ENCODE peak calls at places on chromosomes 1 and 21, in ten cellular contexts. Y is DND-41, T is OCI-LY7, H is heart left ventricle, P is left ventricle myocardium inferior, A is neural progenitor cell, K is psoas muscle, D is H9, Z is H1, S is prostate gland. N is an unnamed sample.

GRCh38 chr21:39913651-39914145 is 46.5 kb downstream of the PCP4 start:
- DNase-seq in Y (no peak), T (no peak), H (no peak), P (no peak), A (no peak), K (no peak), D (no peak), Z (no peak), S (no peak), N (no peak)

GRCh38 chr1:207239874-207240273 is 81.6 kb upstream of the CD55 start:
- DNase-seq in Y (no peak), T (no peak), H (no peak), P (no peak), A (no peak), K (no peak), D (no peak), Z (no peak), S (no peak), N (peak; percentile 52)

GRCh38 chr1:15313012-15313411 is 66.0 kb downstream of the FHAD1 start:
- DNase-seq in Y (no peak), T (no peak), H (no peak), P (no peak), A (no peak), K (no peak), D (no peak), Z (no peak), S (no peak), N (no peak)

GRCh38 chr1:6869002-6869380 is 83.7 kb downstream of the CAMTA1 start:
- DNase-seq in Y (no peak), T (no peak), H (no peak), P (no peak), A (peak; percentile 23), K (no peak), D (no peak), Z (no peak), S (no peak), N (no peak)

GRCh38 chr1:156508205-156508954 is 7.8 kb upstream of the MEF2D start:
- DNase-seq in Y (no peak), T (no peak), H (peak; percentile 90), P (peak; percentile 80), A (no peak), K (peak; percentile 90), D (no peak), Z (no peak), S (no peak), N (no peak)

GRCh38 chr1:246497331-246497915 is 9.7 kb downstream of the SMYD3 start:
- DNase-seq in Y (no peak), T (peak; percentile 83), H (no peak), P (no peak), A (peak; percentile 66), K (no peak), D (no peak), Z (no peak), S (peak; percentile 37), N (no peak)

GRCh38 chr1:160858127-160858909 is 4.4 kb downstream of the CD244 start:
- DNase-seq in Y (no peak), T (no peak), H (peak; percentile 65), P (peak; percentile 29), A (no peak), K (no peak), D (no peak), Z (no peak), S (no peak), N (no peak)

GRCh38 chr1:87957331-87957730 is 628.7 kb downstream of the LMO4 start:
- DNase-seq in Y (no peak), T (no peak), H (no peak), P (no peak), A (no peak), K (no peak), D (no peak), Z (no peak), S (no peak), N (no peak)

GRCh38 chr1:200379431-200379755 is 30.4 kb downstream of the ZNF281 start:
- DNase-seq in Y (no peak), T (no peak), H (no peak), P (no peak), A (no peak), K (no peak), D (no peak), Z (no peak), S (no peak), N (peak; percentile 97)

GRCh38 chr1:147273409-147274307 is 31.2 kb downstream of the CHD1L start:
- DNase-seq in Y (peak; percentile 38), T (peak; percentile 69), H (no peak), P (no peak), A (peak; percentile 68), K (no peak), D (no peak), Z (no peak), S (peak; percentile 16), N (peak; percentile 67)

GRCh38 chr21:43269461-43269860 is 100.7 kb downstream of the CRYAA start:
- DNase-seq in Y (peak; percentile 44), T (peak; percentile 54), H (peak; percentile 8), P (peak; percentile 6), A (peak; percentile 42), K (peak; percentile 7), D (peak; percentile 69), Z (peak; percentile 73), S (no peak), N (no peak)

GRCh38 chr1:209808059-209808494 is 2.1 kb upstream of the IRF6 start:
- DNase-seq in Y (no peak), T (no peak), H (peak; percentile 85), P (peak; percentile 57), A (no peak), K (peak; percentile 26), D (no peak), Z (no peak), S (no peak), N (peak; percentile 98)

GRCh38 chr1:115409853-115410150 is 71.8 kb upstream of the NGF start:
- DNase-seq in Y (no peak), T (no peak), H (no peak), P (no peak), A (no peak), K (no peak), D (no peak), Z (no peak), S (no peak), N (no peak)

GRCh38 chr1:227950735-227951224 is 3.0 kb upstream of the WNT9A start:
- DNase-seq in Y (no peak), T (no peak), H (no peak), P (no peak), A (no peak), K (no peak), D (no peak), Z (no peak), S (no peak), N (no peak)

GRCh38 chr1:31576201-31576669 is at the start of gene TINAGL1:
- DNase-seq in Y (no peak), T (no peak), H (peak; percentile 81), P (peak; percentile 80), A (peak; percentile 52), K (no peak), D (peak; percentile 88), Z (peak; percentile 83), S (peak; percentile 85), N (peak; percentile 90)

GRCh38 chr1:16081636-16082035 is 8.2 kb upstream of the FAM131C start:
- DNase-seq in Y (no peak), T (no peak), H (no peak), P (no peak), A (no peak), K (no peak), D (no peak), Z (no peak), S (no peak), N (no peak)

DNA sequence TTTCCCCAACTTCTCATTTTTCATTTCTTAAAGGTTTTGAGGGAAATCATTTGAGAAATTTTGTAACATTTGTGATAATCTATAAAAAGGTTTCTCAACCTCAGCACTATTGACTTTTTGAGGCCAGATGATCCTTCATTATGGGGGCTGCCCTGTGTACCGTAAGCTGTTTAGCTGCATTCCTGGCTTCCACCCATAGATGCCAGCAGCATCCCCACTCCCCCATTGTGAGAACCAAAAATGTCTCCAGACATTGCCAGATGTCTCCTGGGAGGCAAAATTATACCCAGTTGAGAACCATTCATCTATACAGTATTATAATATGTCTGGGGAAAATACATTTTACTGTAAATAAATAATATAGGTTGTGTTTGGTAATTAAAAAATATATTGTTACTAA is 146.0 kb downstream of the PBX1 start:
- DNase-seq in Y (no peak), T (no peak), H (no peak), P (no peak), A (peak; percentile 60), K (no peak), D (no peak), Z (no peak), S (no peak), N (no peak)
- TF ChIP-seq CTCF in Y (peak; percentile 17), T (peak; percentile 34), H (no peak), P (no peak), A (peak; percentile 54), K (no peak), D (peak; percentile 61), Z (no peak), S (no peak), N (peak; percentile 33)

DNA sequence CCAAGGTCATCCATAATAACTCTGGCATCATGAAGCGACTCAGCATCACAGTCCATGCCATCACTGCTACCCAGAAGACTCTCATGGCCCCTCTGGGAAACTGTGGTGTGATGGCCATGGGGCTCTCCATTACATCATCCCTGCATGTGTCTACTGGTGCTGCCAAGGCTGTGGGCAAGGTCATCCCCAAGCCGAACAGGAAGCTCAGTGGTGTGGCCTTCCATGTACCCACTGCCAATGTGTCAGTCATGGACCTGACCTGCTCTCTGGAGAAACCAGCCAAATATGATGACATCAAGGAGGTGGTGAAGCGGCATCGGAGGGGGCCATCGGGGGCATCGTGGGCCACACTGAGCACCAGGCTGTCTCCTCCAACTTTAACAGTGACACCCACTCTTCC is 65.1 kb upstream of the ARHGAP29 start:
- DNase-seq in Y (no peak), T (no peak), H (no peak), P (no peak), A (no peak), K (no peak), D (no peak), Z (no peak), S (no peak), N (no peak)
- H3K4me1 ChIP-seq in Y (no peaks in the 10 kb centered on the region), T (no peaks in the 10 kb centered on the region), H (peaks cover 2% of the 10 kb centered on the region), P (peaks cover 62% of the 10 kb centered on the region), A (no peaks in the 10 kb centered on the region), K (peaks cover 28% of the 10 kb centered on the region), D (peaks cover 2% of the 10 kb centered on the region), Z (no peaks in the 10 kb centered on the region), S (no peaks in the 10 kb centered on the region), N (peaks cover 49% of the 10 kb centered on the region)

DNA sequence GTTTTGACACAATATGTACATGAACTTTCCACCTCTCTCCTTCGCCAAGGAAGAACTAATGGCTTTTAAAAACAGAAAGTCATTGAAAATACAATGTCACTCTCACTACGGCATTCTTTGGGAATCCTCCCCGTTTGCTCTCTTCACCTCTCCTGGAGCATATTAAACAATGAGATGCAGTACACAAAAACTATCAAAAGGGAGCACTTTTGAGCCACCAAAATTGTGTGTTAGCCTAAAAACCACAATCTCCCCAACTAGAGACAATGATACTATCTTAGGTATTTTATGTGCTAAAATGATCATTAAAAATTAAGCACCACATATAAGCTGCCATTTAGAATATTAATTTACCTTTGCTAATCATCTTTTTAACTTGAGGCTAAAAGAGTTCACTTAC is 425.5 kb downstream of the KCTD3 start:
- DNase-seq in Y (no peak), T (no peak), H (no peak), P (no peak), A (peak; percentile 38), K (no peak), D (no peak), Z (no peak), S (no peak), N (no peak)
- TF ChIP-seq CTCF in Y (peak; percentile 34), T (peak; percentile 51), H (no peak), P (peak; percentile 39), A (peak; percentile 53), K (peak; percentile 5), D (peak; percentile 61), Z (peak; percentile 12), S (no peak), N (peak; percentile 64)

GRCh38 chr1:234602334-234603220 is 7.4 kb downstream of the IRF2BP2 start:
- DNase-seq in Y (no peak), T (peak; percentile 66), H (no peak), P (no peak), A (no peak), K (peak; percentile 18), D (no peak), Z (no peak), S (peak; percentile 76), N (peak; percentile 97)
- H3K4me1 ChIP-seq in Y (peaks cover 97% of the 10 kb centered on the region), T (peaks cover 94% of the 10 kb centered on the region), H (peaks cover 29% of the 10 kb centered on the region), P (peaks cover 90% of the 10 kb centered on the region), A (peaks cover 64% of the 10 kb centered on the region), K (peaks cover 53% of the 10 kb centered on the region), D (peaks cover 6% of the 10 kb centered on the region), Z (peaks cover 21% of the 10 kb centered on the region), S (peaks cover 7% of the 10 kb centered on the region), N (peaks cover 29% of the 10 kb centered on the region)

N was measured in foreskin keratinocyte.